ENCODE peak calls at places on chromosomes 13 and 19, in four cellular contexts. Q is K562, R is WTC11, P is GM12878. I is an unnamed sample.

GRCh38 chr19:17302391-17303166 is 646 bp downstream of the ABHD8 start:
- DNase-seq in Q (no peak), R (peak; percentile 40), P (no peak), I (no peak)

GRCh38 chr19:19406878-19407639 is 1.6 kb downstream of the GATAD2A start:
- DNase-seq in Q (no peak), R (no peak), P (no peak), I (peak; percentile 42)

GRCh38 chr13:36344173-36344572 is 2.0 kb downstream of the SPART start:
- DNase-seq in Q (peak; percentile 19), R (no peak), P (no peak), I (no peak)

GRCh38 chr19:33749619-33750175 is 47.0 kb upstream of the KCTD15 start:
- DNase-seq in Q (no peak), R (no peak), P (no peak), I (no peak)

GRCh38 chr19:18282788-18283141 is 1.3 kb upstream of the JUND start:
- DNase-seq in Q (peak; percentile 39), R (no peak), P (no peak), I (peak; percentile 62)

GRCh38 chr13:45595968-45596367 is 19.6 kb downstream of the ERICH6B start:
- DNase-seq in Q (no peak), R (no peak), P (no peak), I (no peak)

GRCh38 chr19:4971424-4971793 is 2.5 kb downstream of the KDM4B start:
- DNase-seq in Q (peak; percentile 69), R (peak; percentile 72), P (no peak), I (peak; percentile 59)

GRCh38 chr19:35060160-35060855 is 18.8 kb downstream of the HPN start:
- DNase-seq in Q (no peak), R (no peak), P (no peak), I (no peak)

GRCh38 chr13:38606697-38607096 is 80.2 kb upstream of the FREM2 start:
- DNase-seq in Q (no peak), R (no peak), P (no peak), I (no peak)

GRCh38 chr19:6238643-6239281 is 41.0 kb downstream of the MLLT1 start:
- DNase-seq in Q (no peak), R (no peak), P (no peak), I (no peak)

GRCh38 chr13:113812140-113813036 is 51.5 kb downstream of the GAS6 start:
- DNase-seq in Q (no peak), R (no peak), P (no peak), I (no peak)

GRCh38 chr19:15136234-15136954 is 29.2 kb downstream of the SYDE1 start:
- DNase-seq in Q (no peak), R (no peak), P (no peak), I (no peak)

GRCh38 chr13:20489185-20489820 is 36.4 kb downstream of the CRYL1 start:
- DNase-seq in Q (no peak), R (no peak), P (no peak), I (no peak)

GRCh38 chr19:19549804-19550453 is 11.9 kb downstream of the CILP2 start:
- DNase-seq in Q (no peak), R (no peak), P (no peak), I (no peak)

GRCh38 chr19:27793128-27793643 is 1419.8 kb downstream of the UQCRFS1 start:
- DNase-seq in Q (peak; percentile 82), R (peak; percentile 67), P (peak; percentile 61), I (peak; percentile 87)

GRCh38 chr13:31629085-31629785 is 110.1 kb upstream of the RXFP2 start:
- DNase-seq in Q (no peak), R (no peak), P (no peak), I (no peak)

GRCh38 chr13:75798353-75799245 is 162.5 kb downstream of the LMO7 start:
- DNase-seq in Q (no peak), R (no peak), P (no peak), I (no peak)

GRCh38 chr19:14835011-14835410 is at the start of the genes OR7A5 and OR7C1:
- DNase-seq in Q (no peak), R (no peak), P (no peak), I (no peak)

GRCh38 chr13:113937073-113937472 is 36.8 kb downstream of the C13orf46 start:
- DNase-seq in Q (no peak), R (no peak), P (no peak), I (no peak)

GRCh38 chr19:39916236-39916635 is 18.2 kb downstream of the FCGBP start:
- DNase-seq in Q (no peak), R (no peak), P (no peak), I (no peak)
- TF ChIP-seq ETV6 in Q (no peak), R (no peak), P (no peak), I (no peak)

GRCh38 chr13:104318121-104318520 is 1251.9 kb upstream of the SLC10A2 start:
- DNase-seq in Q (no peak), R (no peak), P (no peak), I (no peak)
- TF ChIP-seq ETV6 in Q (no peak), R (no peak), P (no peak), I (no peak)

DNA sequence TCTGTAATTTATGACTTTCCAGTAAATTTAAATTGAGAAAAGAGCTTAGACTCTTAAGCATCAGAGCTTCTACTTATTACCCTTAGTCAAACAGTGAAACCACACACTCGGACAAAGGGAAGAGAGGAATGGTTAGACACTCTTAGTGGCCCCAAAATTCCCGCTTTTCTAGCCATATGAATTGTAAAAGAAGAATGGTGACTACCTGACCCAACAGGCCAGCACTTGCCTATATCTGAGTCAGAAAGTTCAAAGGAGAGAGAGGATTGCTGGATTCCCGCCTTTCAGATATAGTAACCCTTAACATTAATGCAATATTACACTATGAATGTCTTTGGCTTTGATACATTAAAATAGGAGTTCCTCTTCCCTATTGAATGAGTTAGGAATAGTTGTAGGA is 317.3 kb downstream of the PCDH17 start:
- DNase-seq in Q (no peak), R (no peak), P (no peak), I (no peak)
- TF ChIP-seq ETV6 in Q (no peak), R (no peak), P (no peak), I (no peak)

GRCh38 chr13:59000770-59001169 is 1163.0 kb downstream of the DIAPH3 start:
- DNase-seq in Q (no peak), R (no peak), P (no peak), I (no peak)
- TF ChIP-seq ETV6 in Q (no peak), R (no peak), P (no peak), I (no peak)

GRCh38 chr13:77316430-77316829 is 10.5 kb downstream of the MYCBP2 start:
- DNase-seq in Q (no peak), R (no peak), P (no peak), I (no peak)
- TF ChIP-seq ETV6 in Q (no peak), R (no peak), P (no peak), I (no peak)

DNA sequence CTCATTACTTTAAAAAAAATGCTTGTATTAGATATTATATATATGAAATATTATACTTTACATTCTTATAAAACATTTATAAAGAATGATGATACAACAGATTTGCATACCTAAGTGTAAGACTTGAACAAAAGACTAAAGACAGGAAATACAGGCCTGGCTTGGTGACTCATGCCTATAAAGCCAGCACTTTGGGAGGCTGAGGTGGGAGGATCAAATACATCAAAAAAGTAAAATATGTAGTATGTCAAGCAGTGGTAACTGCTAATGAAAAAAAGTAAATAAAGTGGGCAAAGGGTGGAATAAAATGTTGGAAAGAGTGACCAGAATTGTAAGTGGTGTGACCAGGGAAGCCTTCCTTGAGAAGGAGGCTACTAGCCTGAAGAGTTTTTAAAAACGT is 133.7 kb downstream of the GGACT start:
- DNase-seq in Q (no peak), R (no peak), P (no peak), I (no peak)
- TF ChIP-seq ETV6 in Q (no peak), R (no peak), P (no peak), I (no peak)